ENCODE peak calls at places on chromosome 19, in five cellular contexts. D is endodermal cell, J is GM23338, V is OCI-LY7, C is heart right ventricle. X is an unnamed sample.

GRCh38 chr19:41697198-41697855 is 9.3 kb upstream of the CEACAM7 start:
- DNase-seq in D (peak; percentile 15), J (no peak), V (no peak), C (no peak), X (no peak)

GRCh38 chr19:49400034-49400433 is 12.0 kb downstream of the KASH5 start:
- DNase-seq in D (no peak), J (no peak), V (no peak), C (no peak), X (no peak)

GRCh38 chr19:28358604-28359003 is 854.3 kb downstream of the UQCRFS1 start:
- DNase-seq in D (no peak), J (peak; percentile 15), V (no peak), C (no peak), X (no peak)

GRCh38 chr19:13207237-13208130 is 57.3 kb downstream of the IER2 start:
- DNase-seq in D (peak; percentile 48), J (peak; percentile 72), V (peak; percentile 63), C (peak; percentile 56), X (no peak)

GRCh38 chr19:34512254-34512796 is 30.8 kb downstream of the WTIP start:
- DNase-seq in D (no peak), J (no peak), V (no peak), C (no peak), X (no peak)

GRCh38 chr19:57406516-57407123 is 4.3 kb upstream of the ZNF17 start:
- DNase-seq in D (peak; percentile 95), J (peak; percentile 93), V (peak; percentile 69), C (peak; percentile 57), X (peak; percentile 69)

GRCh38 chr19:45218887-45219780 is 26.1 kb downstream of the EXOC3L2 start:
- DNase-seq in D (no peak), J (no peak), V (no peak), C (no peak), X (no peak)

GRCh38 chr19:13718733-13719132 is 45.6 kb upstream of the MRI1 start:
- DNase-seq in D (peak; percentile 63), J (peak; percentile 55), V (no peak), C (peak; percentile 37), X (no peak)

GRCh38 chr19:46635920-46636761 is at the start of gene GNG8:
- DNase-seq in D (peak; percentile 76), J (peak; percentile 64), V (no peak), C (no peak), X (no peak)

GRCh38 chr19:3336680-3337523 is 29.5 kb upstream of the NFIC start:
- DNase-seq in D (no peak), J (no peak), V (no peak), C (peak; percentile 87), X (no peak)

GRCh38 chr19:30076751-30077670 is 135.0 kb downstream of the URI1 start:
- DNase-seq in D (peak; percentile 38), J (no peak), V (no peak), C (no peak), X (no peak)

GRCh38 chr19:30078381-30078910 is 136.4 kb downstream of the URI1 start:
- DNase-seq in D (no peak), J (no peak), V (no peak), C (no peak), X (no peak)

GRCh38 chr19:30079200-30079599 is 137.2 kb downstream of the URI1 start:
- DNase-seq in D (no peak), J (no peak), V (no peak), C (no peak), X (no peak)

GRCh38 chr19:30076101-30076551 is 134.1 kb downstream of the URI1 start:
- DNase-seq in D (peak; percentile 68), J (peak; percentile 48), V (no peak), C (no peak), X (no peak)

DNA sequence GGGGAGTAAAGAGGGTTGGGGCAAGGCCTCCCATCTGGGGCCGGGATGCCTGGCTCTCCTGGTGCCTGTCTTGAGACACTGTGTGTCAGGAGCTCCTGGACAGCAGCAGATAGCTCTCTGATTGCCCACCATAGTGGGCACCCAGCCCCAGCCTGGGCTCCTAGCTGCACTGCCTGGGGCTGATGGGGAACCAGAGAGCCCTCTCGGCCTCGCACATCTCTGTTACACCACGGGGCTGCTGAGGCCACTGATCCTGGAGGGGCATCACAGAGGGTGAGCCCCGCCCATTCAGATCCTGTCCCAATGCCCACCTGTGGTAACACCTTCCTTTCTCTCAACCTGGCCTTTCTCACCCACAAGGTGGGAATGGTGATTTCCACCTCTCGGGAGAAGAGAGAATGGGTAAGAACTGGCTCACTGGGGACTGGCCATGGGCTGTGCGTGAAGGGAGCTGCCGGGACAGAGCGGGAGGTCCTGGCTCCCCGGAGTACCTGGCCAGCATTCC is 135.9 kb downstream of the URI1 start:
- DNase-seq in D (no peak), J (no peak), V (no peak), C (no peak), X (no peak)
- H3K4me3 ChIP-seq in D (no peak overlapping the region), J (no peak overlapping the region), V (no peak overlapping the region), C (no peak overlapping the region), X (no peak overlapping the region)

DNA sequence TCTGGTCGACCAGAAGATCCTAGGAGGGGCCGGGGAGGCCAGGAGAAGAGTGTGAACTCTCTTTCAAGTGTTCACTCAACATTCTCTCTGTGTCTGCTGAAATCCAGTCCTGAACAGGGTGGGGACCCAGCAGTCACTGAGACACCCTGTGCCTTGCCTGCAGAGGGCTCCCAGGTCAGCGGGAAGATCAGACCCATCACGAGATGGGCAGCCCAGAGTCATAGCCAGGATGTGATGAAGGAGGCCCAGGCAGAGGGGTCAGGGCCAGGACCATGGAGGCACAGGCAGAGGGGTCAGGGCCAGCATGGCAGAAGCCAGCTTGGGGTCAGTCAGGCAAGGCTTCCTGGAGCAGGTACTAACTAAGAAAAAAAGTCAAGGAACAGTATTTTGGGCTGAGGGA is 9.4 kb downstream of the NUMBL start:
- DNase-seq in D (no peak), J (no peak), V (no peak), C (no peak), X (no peak)
- H3K4me3 ChIP-seq in D (no peak overlapping the region), J (no peak overlapping the region), V (no peak overlapping the region), C (no peak overlapping the region), X (no peak overlapping the region)

GRCh38 chr19:55158423-55158822 is 891 bp upstream of the TNNI3 start:
- DNase-seq in D (no peak), J (no peak), V (no peak), C (no peak), X (no peak)

GRCh38 chr19:55158848-55159793 is 1.6 kb upstream of the TNNI3 start:
- DNase-seq in D (peak; percentile 80), J (no peak), V (no peak), C (peak; percentile 84), X (no peak)

GRCh38 chr19:55153652-55154264 is 3.8 kb downstream of the TNNI3 start:
- DNase-seq in D (no peak), J (no peak), V (peak; percentile 73), C (no peak), X (peak; percentile 74)

GRCh38 chr19:55157064-55157908 is at the start of gene TNNI3:
- DNase-seq in D (no peak), J (no peak), V (no peak), C (peak; percentile 66), X (no peak)

GRCh38 chr19:55156202-55157063 is 1.1 kb downstream of the TNNI3 start:
- DNase-seq in D (peak; percentile 98), J (peak; percentile 99), V (peak; percentile 60), C (peak; percentile 69), X (no peak)
- H3K4me3 ChIP-seq in D (peak overlapping the region; percentile 70), J (peak overlapping the region; percentile 83), V (no peak overlapping the region), C (peak overlapping the region; percentile 69), X (no peak overlapping the region)

GRCh38 chr19:43797556-43797955 is 4.7 kb downstream of the LYPD5 start:
- DNase-seq in D (no peak), J (no peak), V (no peak), C (no peak), X (no peak)

GRCh38 chr19:43798026-43798545 is 4.2 kb downstream of the LYPD5 start:
- DNase-seq in D (no peak), J (no peak), V (no peak), C (no peak), X (no peak)

GRCh38 chr19:43798546-43799409 is 3.5 kb downstream of the LYPD5 start:
- DNase-seq in D (peak; percentile 91), J (peak; percentile 92), V (no peak), C (no peak), X (no peak)

GRCh38 chr19:43797118-43797517 is 5.1 kb downstream of the LYPD5 start:
- DNase-seq in D (no peak), J (no peak), V (no peak), C (no peak), X (no peak)

DNA sequence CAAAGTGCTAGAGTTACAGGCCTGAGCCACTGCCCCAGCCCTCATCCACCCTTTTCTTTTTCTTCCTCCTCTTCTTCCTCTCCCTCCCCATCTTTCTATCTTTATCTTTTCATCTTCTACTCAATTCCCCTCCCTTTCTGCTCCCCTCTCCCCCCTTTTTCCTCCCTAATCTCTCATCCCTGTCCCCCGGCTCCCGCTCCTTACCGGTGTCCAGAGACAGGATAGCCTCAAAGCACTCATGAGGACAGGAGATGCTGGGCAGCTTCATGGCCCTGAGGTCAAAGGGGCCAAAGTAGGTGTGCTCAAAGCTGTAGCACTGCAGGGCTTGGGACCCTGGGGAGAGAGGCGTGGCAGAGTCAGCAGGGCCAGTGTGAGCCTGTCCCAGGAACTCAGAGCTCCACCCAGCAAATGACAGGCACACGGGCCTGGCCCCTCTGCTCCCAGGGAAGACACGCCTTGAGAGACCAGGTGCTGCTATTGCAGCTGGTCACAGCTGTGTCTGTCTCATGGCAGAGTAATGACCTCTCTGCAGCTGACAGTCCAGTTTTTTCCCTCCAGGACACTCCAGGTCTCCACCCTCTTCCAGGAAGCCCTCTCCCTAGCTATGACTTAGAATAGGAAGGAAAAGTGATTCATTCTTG is 2.6 kb downstream of the LYPD5 start:
- DNase-seq in D (peak; percentile 60), J (peak; percentile 41), V (no peak), C (no peak), X (no peak)
- H3K4me3 ChIP-seq in D (no peak overlapping the region), J (peak overlapping the region; percentile 76), V (no peak overlapping the region), C (no peak overlapping the region), X (no peak overlapping the region)

GRCh38 chr19:43820098-43820860 is 6.8 kb upstream of the ZNF283 start:
- DNase-seq in D (peak; percentile 58), J (peak; percentile 91), V (no peak), C (peak; percentile 52), X (no peak)
- H3K4me3 ChIP-seq in D (peak overlapping the region; percentile 45), J (peak overlapping the region; percentile 45), V (no peak overlapping the region), C (peak overlapping the region; percentile 41), X (no peak overlapping the region)

DNA sequence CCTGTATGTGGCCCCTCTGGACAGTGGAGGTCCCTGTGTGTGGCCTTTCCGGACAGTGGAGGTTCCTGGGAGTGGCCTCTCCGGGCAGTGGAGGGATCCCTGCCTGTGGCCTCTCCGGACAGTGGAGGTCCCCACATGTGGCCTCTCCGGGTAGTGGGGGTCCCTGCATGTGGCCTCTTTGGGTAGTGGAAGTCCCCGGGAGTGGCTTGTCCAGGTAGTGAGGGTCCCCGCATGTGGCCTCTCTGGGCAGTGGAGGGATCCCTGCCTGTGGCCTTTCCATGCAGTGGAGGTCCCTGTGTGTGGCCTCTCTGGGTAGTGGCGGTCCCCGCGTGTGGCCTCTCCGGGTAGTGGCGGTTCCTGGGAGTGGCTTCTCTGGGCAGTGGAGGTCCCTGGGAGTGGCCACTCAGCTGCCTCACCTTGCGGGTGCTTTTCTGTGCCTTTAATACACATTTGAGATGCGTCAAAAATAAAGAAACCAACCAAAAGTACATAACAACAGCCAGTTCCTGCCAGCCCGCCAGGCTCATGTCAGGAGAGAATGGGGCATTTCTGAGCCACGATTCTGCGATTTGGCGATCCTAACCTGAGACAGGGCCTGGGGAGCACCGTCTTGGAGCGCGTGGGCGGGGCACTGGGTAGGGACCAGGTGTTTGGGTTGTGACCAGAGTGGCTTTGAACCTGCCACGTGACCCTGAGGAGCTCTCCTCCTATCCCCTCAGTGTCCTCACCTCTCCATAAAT is 194.7 kb downstream of the ZNF536 start:
- DNase-seq in D (peak; percentile 36), J (no peak), V (no peak), C (no peak), X (no peak)
- H3K4me3 ChIP-seq in D (no peak overlapping the region), J (no peak overlapping the region), V (no peak overlapping the region), C (no peak overlapping the region), X (no peak overlapping the region)

GRCh38 chr19:17431417-17431816 is 11.6 kb downstream of the MVB12A start:
- DNase-seq in D (no peak), J (no peak), V (no peak), C (no peak), X (no peak)
- H3K4me3 ChIP-seq in D (no peak overlapping the region), J (no peak overlapping the region), V (no peak overlapping the region), C (no peak overlapping the region), X (no peak overlapping the region)

X was measured in Jurkat, Clone E6-1.